ENCODE peak calls at places on chromosome 11, in six cellular contexts. K is ELR; L is NCI-H1092; Z is cardiac fibroblast; S is stimulated activated CD8-positive, alpha-beta memory T cell treated with anti-CD3 and anti-CD28 coated beads, Interleukin-15, amount 100 ng/mL, for 1 hour; D is AG04450. G is an unnamed sample.

GRCh38 chr11:25293166-25293565 is 796.3 kb downstream of the LUZP2 start:
- DNase-seq in K (no peak), L (no peak), Z (no peak), S (no peak), D (no peak), G (no peak)

GRCh38 chr11:95991101-95991500 is 67.2 kb upstream of the MTMR2 start:
- DNase-seq in K (no peak), L (no peak), Z (no peak), S (no peak), D (no peak), G (no peak)

GRCh38 chr11:73566977-73567755 is 30.7 kb downstream of the FAM168A start:
- DNase-seq in K (no peak), L (no peak), Z (peak), S (no peak), D (no peak), G (no peak)

GRCh38 chr11:93542753-93543246 is 391 bp downstream of the SMCO4 start:
- DNase-seq in K (no peak), L (peak), Z (no peak), S (no peak), D (no peak), G (no peak)

GRCh38 chr11:87425943-87426342 is 388.2 kb downstream of the TMEM135 start:
- DNase-seq in K (peak), L (no peak), Z (no peak), S (no peak), D (no peak), G (peak)

GRCh38 chr11:59669611-59670009 is 773 bp upstream of the PATL1 start:
- DNase-seq in K (peak), L (no peak), Z (peak), S (no peak), D (no peak), G (peak)

GRCh38 chr11:36131719-36132349 is 157.4 kb downstream of the COMMD9 start:
- DNase-seq in K (peak), L (peak), Z (peak), S (no peak), D (no peak), G (no peak)

GRCh38 chr11:3134651-3135490 is 30.2 kb downstream of the OSBPL5 start:
- DNase-seq in K (no peak), L (no peak), Z (no peak), S (no peak), D (no peak), G (no peak)

GRCh38 chr11:74444173-74444832 is 23.0 kb downstream of the KCNE3 start:
- DNase-seq in K (no peak), L (peak), Z (no peak), S (no peak), D (no peak), G (no peak)

GRCh38 chr11:7020183-7020917 is at the start of the genes NLRP14 and ZNF214:
- DNase-seq in K (peak), L (no peak), Z (peak), S (no peak), D (peak), G (peak)

GRCh38 chr11:68855205-68855978 is 13.7 kb upstream of the CPT1A start:
- DNase-seq in K (peak), L (no peak), Z (peak), S (no peak), D (no peak), G (no peak)

GRCh38 chr11:35969089-35970046 is 25.5 kb downstream of the LDLRAD3 start:
- DNase-seq in K (no peak), L (no peak), Z (no peak), S (no peak), D (no peak), G (no peak)

GRCh38 chr11:47917643-47918369 is 62.6 kb upstream of the PTPRJ start:
- DNase-seq in K (peak), L (peak), Z (peak), S (no peak), D (peak), G (no peak)

GRCh38 chr11:121757480-121758125 is 304.8 kb upstream of the SORL1-AS1 start:
- DNase-seq in K (peak), L (no peak), Z (no peak), S (no peak), D (no peak), G (no peak)

GRCh38 chr11:34002420-34002819 is 49.1 kb upstream of the CAPRIN1 start:
- DNase-seq in K (no peak), L (no peak), Z (no peak), S (no peak), D (no peak), G (no peak)

GRCh38 chr11:34331736-34332135 is 26.1 kb downstream of the ABTB2 start:
- DNase-seq in K (peak), L (no peak), Z (no peak), S (no peak), D (no peak), G (no peak)

GRCh38 chr11:58659910-58660570 is 37.6 kb downstream of the CNTF start:
- DNase-seq in K (no peak), L (no peak), Z (no peak), S (no peak), D (no peak), G (no peak)

GRCh38 chr11:86141645-86142569 is 73.0 kb upstream of the PICALM start:
- DNase-seq in K (no peak), L (no peak), Z (no peak), S (no peak), D (no peak), G (no peak)

GRCh38 chr11:8926236-8926635 is 6.5 kb downstream of the C11orf16 start:
- DNase-seq in K (no peak), L (no peak), Z (no peak), S (no peak), D (no peak), G (no peak)

GRCh38 chr11:11636671-11637070 is 14.9 kb upstream of the GALNT18 start:
- DNase-seq in K (no peak), L (no peak), Z (no peak), S (no peak), D (no peak), G (no peak)

GRCh38 chr11:45096636-45097035 is 49.8 kb upstream of the PRDM11 start:
- DNase-seq in K (no peak), L (no peak), Z (peak), S (no peak), D (no peak), G (no peak)

GRCh38 chr11:120556841-120557240 is 45.3 kb downstream of the GRIK4 start:
- DNase-seq in K (no peak), L (no peak), Z (no peak), S (no peak), D (no peak), G (no peak)

GRCh38 chr11:73570415-73571114 is 27.3 kb downstream of the FAM168A start:
- DNase-seq in K (peak), L (no peak), Z (peak), S (no peak), D (no peak), G (peak)

GRCh38 chr11:3995949-3996554 is 98.5 kb upstream of the RRM1 start:
- DNase-seq in K (peak), L (no peak), Z (peak), S (no peak), D (no peak), G (peak)

GRCh38 chr11:72079776-72080325 is 491 bp downstream of the NUMA1 start:
- DNase-seq in K (peak), L (no peak), Z (no peak), S (no peak), D (no peak), G (no peak)

GRCh38 chr11:56961609-56962008 is 27.1 kb upstream of the OR5AK2 start:
- DNase-seq in K (no peak), L (no peak), Z (no peak), S (no peak), D (no peak), G (no peak)

GRCh38 chr11:112689851-112690250 is 271.4 kb upstream of the NCAM1 start:
- DNase-seq in K (no peak), L (no peak), Z (no peak), S (no peak), D (no peak), G (no peak)

GRCh38 chr11:57277845-57278720 is 41.0 kb upstream of the APLNR start:
- DNase-seq in K (peak), L (peak), Z (peak), S (no peak), D (peak), G (peak)

GRCh38 chr11:1292644-1293618 is 16.5 kb downstream of the TOLLIP start:
- DNase-seq in K (no peak), L (no peak), Z (no peak), S (no peak), D (no peak), G (no peak)

GRCh38 chr11:65041206-65042035 is at the start of gene SAC3D1:
- DNase-seq in K (peak), L (peak), Z (no peak), S (no peak), D (no peak), G (no peak)

GRCh38 chr11:7495997-7496545 is 10.8 kb downstream of the OLFML1 start:
- DNase-seq in K (no peak), L (no peak), Z (no peak), S (no peak), D (no peak), G (no peak)

GRCh38 chr11:4636962-4637661 is at the start of gene OR51D1:
- DNase-seq in K (peak), L (peak), Z (peak), S (peak), D (peak), G (peak)

GRCh38 chr11:59207988-59208432 is 4.7 kb downstream of the MPEG1 start:
- DNase-seq in K (peak), L (no peak), Z (peak), S (no peak), D (peak), G (no peak)

GRCh38 chr11:81853791-81854190 is 879.9 kb downstream of the FAM181B start:
- DNase-seq in K (no peak), L (no peak), Z (no peak), S (no peak), D (no peak), G (no peak)

GRCh38 chr11:131464481-131464880 is 94.1 kb downstream of the NTM start:
- DNase-seq in K (no peak), L (no peak), Z (no peak), S (no peak), D (no peak), G (no peak)

GRCh38 chr11:121841487-121842167 is 274.4 kb downstream of the BLID start:
- DNase-seq in K (peak), L (no peak), Z (peak), S (no peak), D (peak), G (peak)

GRCh38 chr11:85663080-85663729 is 1.7 kb downstream of the CREBZF start:
- DNase-seq in K (peak), L (no peak), Z (no peak), S (no peak), D (no peak), G (no peak)

GRCh38 chr11:26112190-26112715 is 219.7 kb upstream of the ANO3 start:
- DNase-seq in K (no peak), L (no peak), Z (no peak), S (no peak), D (no peak), G (no peak)